ENCODE peak calls at places on chromosomes 5 and 9, in four cellular contexts. One of them, this sample, is unnamed.

GRCh38 chr9:27785714-27786100 is 212.4 kb upstream of the C9orf72 start:
- DNase-seq in HEK293T: no peak
- DNase-seq in K562: no peak
- DNase-seq in GM12878: peak; percentile 23
- DNase-seq in this sample: no peak

GRCh38 chr5:33933723-33934544 is 2.3 kb upstream of the RXFP3 start:
- DNase-seq in HEK293T: no peak
- DNase-seq in K562: no peak
- DNase-seq in GM12878: peak; percentile 77
- DNase-seq in this sample: no peak

GRCh38 chr9:134204991-134205578 is 40.7 kb upstream of the RNU6ATAC start:
- DNase-seq in HEK293T: no peak
- DNase-seq in K562: no peak
- DNase-seq in GM12878: no peak
- DNase-seq in this sample: peak; percentile 41

GRCh38 chr9:96505316-96505991 is 55.5 kb downstream of the HABP4 start:
- DNase-seq in HEK293T: no peak
- DNase-seq in K562: no peak
- DNase-seq in GM12878: no peak
- DNase-seq in this sample: no peak

GRCh38 chr9:734831-735511 is 106.5 kb upstream of the DMRT1 start:
- DNase-seq in HEK293T: no peak
- DNase-seq in K562: no peak
- DNase-seq in GM12878: no peak
- DNase-seq in this sample: peak; percentile 79

GRCh38 chr5:163408311-163408923 is 29.0 kb upstream of the CCNG1 start:
- DNase-seq in HEK293T: peak; percentile 53
- DNase-seq in K562: peak; percentile 63
- DNase-seq in GM12878: peak; percentile 25
- DNase-seq in this sample: peak; percentile 20

GRCh38 chr5:61969347-61969746 is 336.7 kb upstream of the KIF2A start:
- DNase-seq in HEK293T: no peak
- DNase-seq in K562: no peak
- DNase-seq in GM12878: no peak
- DNase-seq in this sample: no peak

GRCh38 chr5:148928141-148928540 is 101.7 kb downstream of the ADRB2 start:
- DNase-seq in HEK293T: no peak
- DNase-seq in K562: no peak
- DNase-seq in GM12878: no peak
- DNase-seq in this sample: no peak

GRCh38 chr5:39980056-39980455 is 555.3 kb upstream of the DAB2 start:
- DNase-seq in HEK293T: no peak
- DNase-seq in K562: no peak
- DNase-seq in GM12878: no peak
- DNase-seq in this sample: no peak

GRCh38 chr5:421287-421880 is 21.6 kb upstream of the EXOC3 start:
- DNase-seq in HEK293T: no peak
- DNase-seq in K562: no peak
- DNase-seq in GM12878: no peak
- DNase-seq in this sample: no peak

GRCh38 chr5:139862803-139863202 is 67.2 kb downstream of the PSD2 start:
- DNase-seq in HEK293T: no peak
- DNase-seq in K562: no peak
- DNase-seq in GM12878: no peak
- DNase-seq in this sample: no peak

GRCh38 chr9:1207681-1208080 is 157.5 kb downstream of the DMRT2 start:
- DNase-seq in HEK293T: no peak
- DNase-seq in K562: no peak
- DNase-seq in GM12878: no peak
- DNase-seq in this sample: no peak

GRCh38 chr9:127419306-127419705 is 4.9 kb upstream of the ZNF79 start:
- DNase-seq in HEK293T: no peak
- DNase-seq in K562: no peak
- DNase-seq in GM12878: no peak
- DNase-seq in this sample: no peak

GRCh38 chr5:74073257-74073656 is 447.3 kb downstream of the ARHGEF28 start:
- DNase-seq in HEK293T: no peak
- DNase-seq in K562: no peak
- DNase-seq in GM12878: no peak
- DNase-seq in this sample: no peak

GRCh38 chr5:78518365-78519197 is 130.0 kb downstream of the LHFPL2 start:
- DNase-seq in HEK293T: no peak
- DNase-seq in K562: no peak
- DNase-seq in GM12878: no peak
- DNase-seq in this sample: peak; percentile 97

GRCh38 chr5:131328536-131329186 is 64.8 kb downstream of the CDC42SE2 start:
- DNase-seq in HEK293T: no peak
- DNase-seq in K562: no peak
- DNase-seq in GM12878: no peak
- DNase-seq in this sample: peak; percentile 50

GRCh38 chr5:95959051-95959963 is 2.3 kb downstream of the ELL2 start:
- DNase-seq in HEK293T: no peak
- DNase-seq in K562: no peak
- DNase-seq in GM12878: no peak
- DNase-seq in this sample: peak; percentile 73

GRCh38 chr5:73448451-73449136 is at the start of gene FOXD1:
- DNase-seq in HEK293T: peak; percentile 75
- DNase-seq in K562: peak; percentile 40
- DNase-seq in GM12878: no peak
- DNase-seq in this sample: peak; percentile 32

GRCh38 chr9:109107402-109108240 is 12.1 kb downstream of the TMEM245 start:
- DNase-seq in HEK293T: no peak
- DNase-seq in K562: peak; percentile 56
- DNase-seq in GM12878: no peak
- DNase-seq in this sample: peak; percentile 33

GRCh38 chr9:68489636-68490035 is 51.0 kb downstream of the TMEM252 start:
- DNase-seq in HEK293T: no peak
- DNase-seq in K562: no peak
- DNase-seq in GM12878: no peak
- DNase-seq in this sample: no peak

GRCh38 chr9:88258587-88258986 is 120.3 kb upstream of the SPATA31C2 start:
- DNase-seq in HEK293T: no peak
- DNase-seq in K562: no peak
- DNase-seq in GM12878: no peak
- DNase-seq in this sample: no peak

GRCh38 chr5:111699976-111700375 is 57.0 kb downstream of the NREP start:
- DNase-seq in HEK293T: no peak
- DNase-seq in K562: no peak
- DNase-seq in GM12878: no peak
- DNase-seq in this sample: peak; percentile 39

DNA sequence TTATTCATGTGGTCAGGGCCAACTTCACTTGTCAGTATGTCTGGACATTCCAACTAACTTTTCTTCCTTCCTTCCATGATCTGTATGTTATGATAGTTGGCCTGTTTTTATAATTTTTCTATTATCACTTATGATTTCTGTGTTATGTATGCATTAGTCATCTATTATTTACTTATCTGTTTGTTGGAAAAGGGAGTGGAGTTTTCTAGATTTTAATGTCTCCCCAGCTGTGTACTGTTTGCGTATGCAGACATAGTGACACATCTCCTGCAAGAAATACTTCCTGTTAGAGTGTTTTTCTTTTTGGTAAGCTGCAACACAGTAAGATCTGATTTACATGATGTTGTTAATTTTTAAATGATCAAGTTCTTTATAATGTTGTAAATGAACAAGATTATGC is 8.7 kb upstream of the INSYN2B start:
- DNase-seq in HEK293T: no peak
- DNase-seq in K562: no peak
- DNase-seq in GM12878: no peak
- DNase-seq in this sample: no peak
- TF ChIP-seq TARDBP in HEK293T: no peak
- TF ChIP-seq TARDBP in K562: no peak
- TF ChIP-seq TARDBP in GM12878: no peak
- TF ChIP-seq TARDBP in this sample: no peak

DNA sequence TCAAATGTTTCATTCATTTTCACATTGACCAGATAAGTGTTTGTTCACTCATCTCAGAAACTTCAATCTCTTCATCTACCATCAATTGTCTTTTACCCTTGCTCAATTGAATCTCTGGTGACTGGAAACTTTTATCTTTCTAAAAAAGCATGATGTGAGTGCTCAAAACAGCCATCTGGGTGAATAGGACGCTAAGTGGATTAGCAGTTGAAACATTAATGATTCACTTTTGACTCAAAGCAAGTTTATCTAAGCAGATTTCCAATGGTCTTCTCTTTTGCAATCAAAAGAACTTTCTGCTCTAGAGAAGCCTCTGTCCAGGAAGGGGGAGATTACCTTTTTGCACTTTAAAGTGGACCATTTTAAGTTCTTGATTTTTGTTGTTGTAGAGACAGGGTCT is 22.2 kb downstream of the KLF4 start:
- DNase-seq in HEK293T: no peak
- DNase-seq in K562: no peak
- DNase-seq in GM12878: no peak
- DNase-seq in this sample: no peak
- TF ChIP-seq TARDBP in HEK293T: no peak
- TF ChIP-seq TARDBP in K562: no peak
- TF ChIP-seq TARDBP in GM12878: no peak
- TF ChIP-seq TARDBP in this sample: no peak

GRCh38 chr9:107942870-107943269 is 453.3 kb upstream of the KLF4 start:
- DNase-seq in HEK293T: no peak
- DNase-seq in K562: no peak
- DNase-seq in GM12878: no peak
- DNase-seq in this sample: no peak
- TF ChIP-seq TARDBP in HEK293T: no peak
- TF ChIP-seq TARDBP in K562: no peak
- TF ChIP-seq TARDBP in GM12878: no peak
- TF ChIP-seq TARDBP in this sample: no peak

GRCh38 chr5:3957658-3958057 is 362.0 kb downstream of the IRX1 start:
- DNase-seq in HEK293T: no peak
- DNase-seq in K562: no peak
- DNase-seq in GM12878: no peak
- DNase-seq in this sample: no peak

GRCh38 chr5:3958389-3958788 is 362.8 kb downstream of the IRX1 start:
- DNase-seq in HEK293T: no peak
- DNase-seq in K562: no peak
- DNase-seq in GM12878: no peak
- DNase-seq in this sample: no peak

GRCh38 chr5:3948838-3949237 is 353.2 kb downstream of the IRX1 start:
- DNase-seq in HEK293T: no peak
- DNase-seq in K562: no peak
- DNase-seq in GM12878: no peak
- DNase-seq in this sample: no peak

GRCh38 chr5:3954189-3954588 is 358.6 kb downstream of the IRX1 start:
- DNase-seq in HEK293T: no peak
- DNase-seq in K562: no peak
- DNase-seq in GM12878: no peak
- DNase-seq in this sample: no peak

DNA sequence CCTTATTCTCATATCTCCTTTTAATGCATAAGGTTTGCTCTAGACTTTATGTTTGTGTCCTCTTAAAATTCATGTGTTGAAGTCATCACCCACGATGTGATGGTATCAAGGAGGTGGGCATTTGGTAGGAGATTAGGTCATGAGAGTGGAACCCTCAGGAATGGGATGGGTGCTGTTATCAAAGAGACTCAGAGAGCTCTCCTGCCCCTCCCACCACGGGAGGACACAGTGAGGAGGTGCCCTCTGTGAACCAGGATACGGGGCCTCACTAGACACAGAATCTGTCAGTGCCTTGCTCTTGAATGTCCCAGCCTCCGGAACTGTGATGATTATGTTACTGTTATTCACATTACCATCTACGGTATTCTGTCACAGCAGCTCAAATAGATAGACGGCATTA is 359.0 kb downstream of the IRX1 start:
- DNase-seq in HEK293T: no peak
- DNase-seq in K562: no peak
- DNase-seq in GM12878: no peak
- DNase-seq in this sample: no peak
- TF ChIP-seq TARDBP in HEK293T: no peak
- TF ChIP-seq TARDBP in K562: no peak
- TF ChIP-seq TARDBP in GM12878: no peak
- TF ChIP-seq TARDBP in this sample: no peak

DNA sequence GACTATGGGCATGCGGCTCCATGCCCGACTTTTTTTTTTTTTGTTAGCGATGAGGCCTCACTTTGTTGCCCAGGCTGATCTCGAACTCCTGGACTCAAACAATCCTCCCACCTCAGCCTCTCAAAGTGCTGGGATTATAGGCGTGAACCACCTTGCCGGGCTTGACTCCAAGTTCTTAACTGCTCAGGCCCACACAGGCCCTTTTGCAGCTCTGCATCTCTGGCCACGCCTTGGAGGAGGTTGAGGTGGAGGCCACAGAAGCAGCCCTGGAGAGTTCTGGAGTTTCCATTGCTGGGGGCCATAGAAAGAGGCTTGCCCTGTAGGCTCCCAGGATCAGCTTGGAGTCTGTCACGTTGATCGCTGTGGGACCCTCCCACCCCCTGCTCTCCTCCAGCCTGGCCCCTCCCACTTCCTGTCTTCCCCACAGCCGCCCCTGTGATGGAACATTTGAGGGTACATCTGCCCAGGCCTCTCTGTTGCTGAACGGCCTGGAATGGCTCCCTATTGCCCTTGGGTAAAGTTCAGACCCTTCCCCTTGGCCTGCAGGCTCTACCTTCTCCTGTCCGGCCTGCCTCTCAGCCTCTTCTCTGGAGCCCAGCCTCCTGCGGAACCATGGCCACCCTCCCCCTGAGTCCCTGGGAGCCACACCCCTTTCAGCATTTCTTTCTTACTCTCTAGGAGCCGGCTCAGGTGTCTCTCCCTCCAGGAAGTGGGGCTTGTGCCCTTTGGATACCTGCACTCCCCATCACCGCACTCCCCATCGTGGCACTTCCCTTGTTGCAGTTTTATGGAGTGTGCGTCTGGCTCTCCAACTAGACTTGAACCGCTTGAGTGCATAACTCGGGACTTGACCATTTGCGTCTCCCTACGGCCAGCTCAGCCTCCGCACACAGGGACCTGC is 30.4 kb upstream of the IER5L start:
- DNase-seq in HEK293T: no peak
- DNase-seq in K562: peak; percentile 71
- DNase-seq in GM12878: no peak
- DNase-seq in this sample: no peak
- TF ChIP-seq TARDBP in HEK293T: no peak
- TF ChIP-seq TARDBP in K562: no peak
- TF ChIP-seq TARDBP in GM12878: no peak
- TF ChIP-seq TARDBP in this sample: no peak

This sample was measured in HepG2.